ENCODE peak calls at places on chromosome X, in eight cellular contexts. D, E, H, O, M, N, K and P are unnamed samples.

GRCh38 chrX:42975906-42976305 is 197.9 kb upstream of the PPP1R2C start:
- DNase-seq in D (no peak), E (no peak), H (no peak), O (peak), M (no peak), N (no peak), K (no peak), P (no peak)

GRCh38 chrX:9517062-9517461 is 52.2 kb downstream of the TBL1X start:
- DNase-seq in D (no peak), E (no peak), H (no peak), O (no peak), M (no peak), N (no peak), K (no peak), P (no peak)

GRCh38 chrX:16528620-16529019 is 121.3 kb upstream of the S100G start:
- DNase-seq in D (no peak), E (no peak), H (peak), O (no peak), M (no peak), N (no peak), K (no peak), P (no peak)

GRCh38 chrX:33307954-33308353 is 96.6 kb upstream of the DMD start:
- DNase-seq in D (no peak), E (no peak), H (no peak), O (no peak), M (no peak), N (no peak), K (no peak), P (no peak)

GRCh38 chrX:123993326-123993725 is 31.8 kb downstream of the STAG2 start:
- DNase-seq in D (no peak), E (no peak), H (no peak), O (no peak), M (no peak), N (no peak), K (no peak), P (no peak)

GRCh38 chrX:85244411-85245210 is 820 bp downstream of the ZNF711 start:
- DNase-seq in D (no peak), E (no peak), H (peak), O (peak), M (no peak), N (no peak), K (no peak), P (no peak)

GRCh38 chrX:13126785-13127184 is 82.4 kb upstream of the FAM9C start:
- DNase-seq in D (no peak), E (no peak), H (no peak), O (peak), M (no peak), N (no peak), K (no peak), P (no peak)

GRCh38 chrX:134396174-134396573 is 63.8 kb upstream of the HPRT1 start:
- DNase-seq in D (no peak), E (no peak), H (no peak), O (no peak), M (no peak), N (no peak), K (no peak), P (no peak)

GRCh38 chrX:103918584-103919335 is 43.7 kb upstream of the TMSB15B start:
- DNase-seq in D (peak), E (peak), H (peak), O (peak), M (no peak), N (peak), K (peak), P (peak)

GRCh38 chrX:40434947-40435346 is 145.8 kb upstream of the ATP6AP2 start:
- DNase-seq in D (no peak), E (peak), H (no peak), O (peak), M (no peak), N (peak), K (no peak), P (no peak)

GRCh38 chrX:41421071-41421729 is 25.9 kb upstream of the NYX start:
- DNase-seq in D (no peak), E (no peak), H (no peak), O (no peak), M (no peak), N (no peak), K (no peak), P (no peak)

GRCh38 chrX:21708116-21708515 is 49.8 kb downstream of the SMPX start:
- DNase-seq in D (no peak), E (no peak), H (no peak), O (no peak), M (no peak), N (no peak), K (no peak), P (no peak)

GRCh38 chrX:42188730-42189129 is 265.4 kb upstream of the CASK start:
- DNase-seq in D (no peak), E (no peak), H (no peak), O (no peak), M (no peak), N (no peak), K (no peak), P (no peak)

GRCh38 chrX:119272882-119273806 is 37.1 kb downstream of the PGRMC1 start:
- DNase-seq in D (peak), E (no peak), H (peak), O (peak), M (no peak), N (peak), K (no peak), P (peak)

GRCh38 chrX:1507511-1508463 is 29.2 kb downstream of the P2RY8 start:
- DNase-seq in D (no peak), E (no peak), H (peak), O (no peak), M (no peak), N (no peak), K (no peak), P (peak)

GRCh38 chrX:74420194-74421035 is 878 bp upstream of the SLC16A2 start:
- DNase-seq in D (peak), E (peak), H (peak), O (peak), M (no peak), N (peak), K (peak), P (peak)

GRCh38 chrX:37825225-37825842 is 22.0 kb downstream of the DYNLT3 start:
- DNase-seq in D (no peak), E (peak), H (peak), O (peak), M (peak), N (no peak), K (peak), P (no peak)

GRCh38 chrX:49243166-49243565 is 7.9 kb downstream of the CCDC22 start:
- DNase-seq in D (no peak), E (no peak), H (no peak), O (no peak), M (no peak), N (no peak), K (no peak), P (no peak)

GRCh38 chrX:148282504-148282903 is 217.9 kb upstream of the AFF2 start:
- DNase-seq in D (no peak), E (no peak), H (no peak), O (no peak), M (no peak), N (no peak), K (no peak), P (no peak)

GRCh38 chrX:26442340-26442739 is 226.4 kb downstream of the MAGEB5 start:
- DNase-seq in D (no peak), E (peak), H (no peak), O (peak), M (no peak), N (no peak), K (no peak), P (no peak)

GRCh38 chrX:46575991-46576392 is 2.4 kb downstream of the CHST7 start:
- DNase-seq in D (no peak), E (peak), H (no peak), O (no peak), M (no peak), N (peak), K (peak), P (no peak)

GRCh38 chrX:136048446-136048845 is 63.2 kb downstream of the SLC9A6 start:
- DNase-seq in D (no peak), E (no peak), H (no peak), O (no peak), M (no peak), N (no peak), K (no peak), P (no peak)

GRCh38 chrX:74286950-74287349 is 17.0 kb upstream of the ZCCHC13 start:
- DNase-seq in D (no peak), E (no peak), H (no peak), O (no peak), M (no peak), N (no peak), K (no peak), P (no peak)

GRCh38 chrX:8042304-8042703 is 115.1 kb upstream of the PNPLA4 start:
- DNase-seq in D (no peak), E (no peak), H (no peak), O (no peak), M (no peak), N (no peak), K (no peak), P (no peak)

GRCh38 chrX:143788265-143788664 is 67.7 kb upstream of the SPANXN2 start:
- DNase-seq in D (no peak), E (no peak), H (no peak), O (peak), M (no peak), N (no peak), K (no peak), P (no peak)

GRCh38 chrX:50202539-50202938 is 1.7 kb upstream of the AKAP4 start:
- DNase-seq in D (no peak), E (no peak), H (no peak), O (no peak), M (no peak), N (no peak), K (no peak), P (no peak)

GRCh38 chrX:2928127-2928582 is 984 bp downstream of the ARSD start:
- DNase-seq in D (no peak), E (peak), H (no peak), O (no peak), M (no peak), N (peak), K (peak), P (peak)

GRCh38 chrX:102154218-102154860 is 1.4 kb downstream of the BEX5 start:
- DNase-seq in D (no peak), E (no peak), H (peak), O (no peak), M (no peak), N (no peak), K (no peak), P (no peak)

GRCh38 chrX:152647978-152648377 is 10.3 kb downstream of the GABRQ start:
- DNase-seq in D (no peak), E (no peak), H (no peak), O (no peak), M (no peak), N (no peak), K (no peak), P (no peak)

DNA sequence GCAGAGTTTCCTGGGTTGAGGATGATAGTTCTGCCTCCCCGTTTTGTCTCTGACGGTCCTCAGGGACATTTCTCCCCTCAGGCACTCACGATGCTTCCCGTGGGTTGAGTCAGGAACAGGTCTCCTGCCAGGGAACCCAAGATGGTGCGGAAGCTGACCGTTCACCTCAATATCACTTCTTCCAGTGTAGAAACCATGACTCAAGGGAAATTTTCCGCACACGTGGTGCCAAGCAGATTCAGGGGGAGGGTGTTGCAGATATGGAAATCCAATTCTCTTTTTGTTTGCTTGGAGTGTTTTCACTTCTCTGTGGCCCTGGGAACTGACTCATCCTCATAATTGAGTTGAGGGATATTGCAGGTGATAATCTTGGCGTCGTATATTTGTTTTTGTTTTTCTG is 46.7 kb downstream of the CXorf49B start:
- DNase-seq in D (no peak), E (no peak), H (no peak), O (no peak), M (no peak), N (no peak), K (no peak), P (no peak)
- TF ChIP-seq CTCF in D (no peak), E (no peak), H (no peak), O (no peak), M (no peak), N (no peak), K (no peak), P (no peak)

GRCh38 chrX:47958943-47959342 is 44.8 kb downstream of the ZNF182 start:
- DNase-seq in D (no peak), E (no peak), H (peak), O (peak), M (no peak), N (no peak), K (no peak), P (no peak)
- TF ChIP-seq CTCF in D (no peak), E (no peak), H (peak), O (peak), M (no peak), N (peak), K (no peak), P (no peak)

DNA sequence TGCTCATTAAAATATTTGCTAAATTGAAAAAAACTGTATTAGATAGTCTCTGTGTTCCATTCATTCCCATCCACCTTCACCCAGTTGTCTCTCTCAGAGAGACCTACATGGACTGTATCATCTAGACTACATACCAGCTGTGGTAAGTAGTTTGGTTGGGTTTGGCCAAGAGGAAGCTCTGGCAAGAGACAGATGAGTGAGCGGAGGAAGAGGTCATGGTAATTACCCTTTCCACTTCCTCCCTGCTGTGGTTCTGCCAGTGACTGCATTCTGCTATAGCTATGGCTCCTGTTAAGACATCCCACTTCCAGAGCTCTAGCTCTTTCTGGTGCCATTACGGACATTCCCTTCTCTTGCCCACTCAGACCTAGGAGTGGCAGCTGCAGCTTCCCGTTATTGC is 239.0 kb upstream of the MID1 start:
- DNase-seq in D (no peak), E (no peak), H (no peak), O (no peak), M (no peak), N (no peak), K (no peak), P (no peak)
- TF ChIP-seq CTCF in D (no peak), E (no peak), H (no peak), O (no peak), M (no peak), N (no peak), K (no peak), P (no peak)

DNA sequence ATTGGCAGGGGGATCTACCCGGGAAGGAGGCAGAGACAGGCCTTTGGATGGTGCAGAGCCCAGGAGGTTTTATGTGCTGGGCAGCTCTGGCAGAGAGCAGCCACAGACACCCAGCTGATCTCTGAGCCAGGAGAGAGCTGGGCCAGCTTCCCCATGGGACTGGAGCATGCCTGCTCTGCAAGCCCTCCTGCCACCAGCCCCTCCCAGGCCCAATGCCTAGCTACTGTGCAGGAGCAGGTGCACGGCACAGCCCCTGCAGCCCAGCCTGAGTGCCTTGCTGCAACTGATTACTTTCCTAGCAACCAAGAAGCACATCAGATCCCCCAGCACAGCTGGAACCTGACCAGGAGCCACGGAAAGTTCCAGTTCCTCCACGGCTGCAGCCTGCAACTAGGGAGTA is 57.8 kb upstream of the BEND2 start:
- DNase-seq in D (no peak), E (no peak), H (no peak), O (no peak), M (no peak), N (no peak), K (no peak), P (no peak)
- TF ChIP-seq CTCF in D (no peak), E (no peak), H (no peak), O (no peak), M (no peak), N (no peak), K (no peak), P (no peak)

GRCh38 chrX:47649781-47650163 is 591 bp downstream of the ELK1 start:
- DNase-seq in D (no peak), E (no peak), H (no peak), O (no peak), M (no peak), N (no peak), K (no peak), P (peak)

GRCh38 chrX:47648376-47648775 is 2.0 kb downstream of the ELK1 start:
- DNase-seq in D (no peak), E (no peak), H (peak), O (no peak), M (no peak), N (no peak), K (no peak), P (peak)

GRCh38 chrX:47649302-47649701 is 1.1 kb downstream of the ELK1 start:
- DNase-seq in D (no peak), E (no peak), H (no peak), O (no peak), M (no peak), N (no peak), K (no peak), P (peak)

GRCh38 chrX:47650164-47651042 is at the start of gene ELK1:
- DNase-seq in D (peak), E (peak), H (peak), O (peak), M (peak), N (peak), K (peak), P (peak)

DNA sequence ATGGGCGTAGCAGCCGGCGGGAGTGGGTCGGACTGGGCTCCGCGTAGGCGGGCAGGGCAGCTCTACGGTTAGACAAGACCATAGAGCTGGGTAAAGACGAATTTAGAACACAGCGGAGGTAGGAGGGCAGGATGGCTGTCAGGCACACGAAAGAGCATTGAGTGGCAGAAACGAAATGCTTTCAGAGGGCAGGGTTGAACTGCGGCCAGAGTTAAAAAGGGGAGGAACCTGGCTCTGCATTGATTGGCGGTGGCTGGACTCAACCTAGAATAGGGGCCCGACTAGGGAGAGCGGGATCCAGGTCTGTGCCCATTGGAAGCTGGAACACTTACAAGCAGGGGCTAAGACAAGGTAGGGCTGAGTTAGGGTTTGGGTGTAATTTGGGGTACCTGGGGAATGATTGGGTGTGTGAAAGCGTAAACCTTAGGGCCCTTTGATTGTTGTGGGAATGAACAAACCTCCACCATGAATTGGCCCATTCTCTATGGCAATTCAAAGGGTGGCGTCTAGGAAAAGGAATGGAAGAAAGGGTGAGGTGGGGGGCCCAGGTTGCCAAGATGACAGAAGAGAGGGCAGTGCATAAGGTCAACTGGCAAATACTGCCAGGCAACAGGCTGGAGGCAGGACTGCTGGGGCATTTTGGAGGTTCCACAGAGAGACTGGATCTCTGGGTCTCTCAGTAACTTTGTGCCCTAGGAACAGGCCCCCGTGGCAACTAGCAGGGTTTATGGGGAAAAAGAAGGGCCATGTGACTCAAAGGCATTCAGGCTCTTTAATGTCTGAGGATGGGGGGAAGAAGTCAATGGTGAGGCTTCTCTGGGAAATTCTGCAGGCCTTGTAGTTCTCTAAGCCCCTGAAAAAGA is 911 bp upstream of the ELK1 start:
- DNase-seq in D (no peak), E (no peak), H (no peak), O (no peak), M (no peak), N (no peak), K (no peak), P (peak)
- TF ChIP-seq CTCF in D (no peak), E (no peak), H (no peak), O (no peak), M (no peak), N (no peak), K (no peak), P (no peak)

GRCh38 chrX:39165185-39165584 is 363.9 kb downstream of the MID1IP1 start:
- DNase-seq in D (no peak), E (no peak), H (no peak), O (no peak), M (no peak), N (no peak), K (no peak), P (no peak)

GRCh38 chrX:39163585-39163984 is 362.3 kb downstream of the MID1IP1 start:
- DNase-seq in D (no peak), E (no peak), H (peak), O (no peak), M (no peak), N (no peak), K (no peak), P (no peak)

GRCh38 chrX:39164212-39164611 is 363.0 kb downstream of the MID1IP1 start:
- DNase-seq in D (no peak), E (no peak), H (no peak), O (no peak), M (no peak), N (no peak), K (no peak), P (no peak)

GRCh38 chrX:39161856-39162255 is 360.6 kb downstream of the MID1IP1 start:
- DNase-seq in D (no peak), E (no peak), H (no peak), O (no peak), M (no peak), N (no peak), K (no peak), P (no peak)

GRCh38 chrX:39162322-39162721 is 361.1 kb downstream of the MID1IP1 start:
- DNase-seq in D (peak), E (no peak), H (peak), O (peak), M (no peak), N (peak), K (no peak), P (no peak)
- TF ChIP-seq CTCF in D (no peak), E (no peak), H (no peak), O (peak), M (no peak), N (peak), K (no peak), P (no peak)

GRCh38 chrX:34893741-34894140 is 48.9 kb upstream of the FAM47B start:
- DNase-seq in D (no peak), E (no peak), H (no peak), O (no peak), M (no peak), N (no peak), K (no peak), P (no peak)
- TF ChIP-seq CTCF in D (no peak), E (no peak), H (no peak), O (peak), M (no peak), N (peak), K (peak), P (peak)

DNA sequence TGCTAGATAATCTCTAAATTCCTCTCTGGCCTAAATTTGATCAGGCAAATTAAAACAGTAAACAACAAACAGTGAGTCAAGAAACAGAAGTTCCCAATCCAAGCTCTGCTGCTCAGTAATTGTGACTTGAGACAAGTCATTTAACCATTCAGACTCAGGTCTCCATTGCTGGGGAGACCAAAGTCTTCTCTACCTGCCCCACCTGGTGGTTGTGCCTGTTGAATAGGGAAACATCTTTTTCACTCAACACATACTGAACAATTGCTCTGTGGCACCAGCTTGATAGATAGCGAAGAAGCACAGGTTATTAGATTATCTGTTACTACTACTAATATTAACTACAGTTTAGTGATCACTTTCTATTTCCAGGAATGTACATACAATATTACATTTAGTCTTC is 112.1 kb upstream of the EOLA2 start:
- DNase-seq in D (no peak), E (no peak), H (peak), O (no peak), M (no peak), N (no peak), K (no peak), P (no peak)
- TF ChIP-seq CTCF in D (no peak), E (no peak), H (no peak), O (no peak), M (no peak), N (no peak), K (no peak), P (no peak)